ENCODE peak calls at places on chromosomes 4 and X, in four cellular contexts. One of them, this sample, is unnamed.

GRCh38 chr4:148444296-148445070 is 2.3 kb upstream of the NR3C2 start:
- DNase-seq in trophoblast cell: peak; percentile 69
- DNase-seq in H9: peak; percentile 46
- DNase-seq in IMR-90: no peak
- DNase-seq in this sample: peak; percentile 48

GRCh38 chr4:6233943-6234342 is 33.6 kb upstream of the JAKMIP1 start:
- DNase-seq in H9: no peak
- DNase-seq in IMR-90: no peak
- DNase-seq in trophoblast cell: no peak
- DNase-seq in this sample: no peak

GRCh38 chrX:21929209-21929608 is 11.3 kb upstream of the SMS start:
- DNase-seq in IMR-90: no peak
- DNase-seq in trophoblast cell: no peak
- DNase-seq in H9: no peak
- DNase-seq in this sample: no peak

GRCh38 chr4:144787365-144788263 is 141.7 kb downstream of the HHIP start:
- DNase-seq in IMR-90: peak; percentile 49
- DNase-seq in H9: no peak
- DNase-seq in trophoblast cell: peak; percentile 65
- DNase-seq in this sample: peak; percentile 23

GRCh38 chr4:159227378-159227777 is 124.5 kb downstream of the RAPGEF2 start:
- DNase-seq in trophoblast cell: no peak
- DNase-seq in H9: no peak
- DNase-seq in IMR-90: peak; percentile 39
- DNase-seq in this sample: no peak

GRCh38 chr4:8508731-8509130 is 68.2 kb downstream of the TRMT44 start:
- DNase-seq in trophoblast cell: no peak
- DNase-seq in IMR-90: no peak
- DNase-seq in H9: no peak
- DNase-seq in this sample: no peak

GRCh38 chrX:131987252-131987651 is 35.9 kb upstream of the STK26 start:
- DNase-seq in H9: no peak
- DNase-seq in trophoblast cell: peak; percentile 21
- DNase-seq in IMR-90: no peak
- DNase-seq in this sample: no peak

GRCh38 chr4:173332021-173332487 is 2.1 kb downstream of the HMGB2 start:
- DNase-seq in IMR-90: peak; percentile 16
- DNase-seq in trophoblast cell: no peak
- DNase-seq in H9: no peak
- DNase-seq in this sample: no peak

GRCh38 chrX:25052798-25053534 is 37.2 kb upstream of the ARX start:
- DNase-seq in IMR-90: no peak
- DNase-seq in H9: peak; percentile 59
- DNase-seq in trophoblast cell: peak; percentile 37
- DNase-seq in this sample: no peak

GRCh38 chrX:65575024-65575423 is 40.4 kb upstream of the LAS1L start:
- DNase-seq in trophoblast cell: no peak
- DNase-seq in H9: no peak
- DNase-seq in IMR-90: peak; percentile 33
- DNase-seq in this sample: no peak

GRCh38 chr4:123699823-123700822 is 303.5 kb downstream of the SPRY1 start:
- DNase-seq in H9: no peak
- DNase-seq in trophoblast cell: peak; percentile 75
- DNase-seq in IMR-90: peak; percentile 93
- DNase-seq in this sample: no peak
- H2BK5ac ChIP-seq in H9: no peak overlapping the region
- H2BK5ac ChIP-seq in trophoblast cell: peak overlapping the region; percentile 64
- H2BK5ac ChIP-seq in IMR-90: peak overlapping the region; percentile 97
- H2BK5ac ChIP-seq in this sample: no peak overlapping the region

GRCh38 chrX:143486105-143486504 is 31.2 kb downstream of the SPANXN3 start:
- DNase-seq in H9: no peak
- DNase-seq in IMR-90: no peak
- DNase-seq in trophoblast cell: no peak
- DNase-seq in this sample: no peak
- H3K27me3 ChIP-seq in H9: no peaks in the 10 kb centered on the region
- H3K27me3 ChIP-seq in IMR-90: no peaks in the 10 kb centered on the region
- H3K27me3 ChIP-seq in trophoblast cell: no peaks in the 10 kb centered on the region
- H3K27me3 ChIP-seq in this sample: no peaks in the 10 kb centered on the region

GRCh38 chrX:39760930-39761329 is 336.8 kb downstream of the BCOR start:
- DNase-seq in IMR-90: no peak
- DNase-seq in trophoblast cell: no peak
- DNase-seq in H9: no peak
- DNase-seq in this sample: no peak
- H2BK5ac ChIP-seq in IMR-90: no peak overlapping the region
- H2BK5ac ChIP-seq in trophoblast cell: no peak overlapping the region
- H2BK5ac ChIP-seq in H9: no peak overlapping the region
- H2BK5ac ChIP-seq in this sample: no peak overlapping the region

DNA sequence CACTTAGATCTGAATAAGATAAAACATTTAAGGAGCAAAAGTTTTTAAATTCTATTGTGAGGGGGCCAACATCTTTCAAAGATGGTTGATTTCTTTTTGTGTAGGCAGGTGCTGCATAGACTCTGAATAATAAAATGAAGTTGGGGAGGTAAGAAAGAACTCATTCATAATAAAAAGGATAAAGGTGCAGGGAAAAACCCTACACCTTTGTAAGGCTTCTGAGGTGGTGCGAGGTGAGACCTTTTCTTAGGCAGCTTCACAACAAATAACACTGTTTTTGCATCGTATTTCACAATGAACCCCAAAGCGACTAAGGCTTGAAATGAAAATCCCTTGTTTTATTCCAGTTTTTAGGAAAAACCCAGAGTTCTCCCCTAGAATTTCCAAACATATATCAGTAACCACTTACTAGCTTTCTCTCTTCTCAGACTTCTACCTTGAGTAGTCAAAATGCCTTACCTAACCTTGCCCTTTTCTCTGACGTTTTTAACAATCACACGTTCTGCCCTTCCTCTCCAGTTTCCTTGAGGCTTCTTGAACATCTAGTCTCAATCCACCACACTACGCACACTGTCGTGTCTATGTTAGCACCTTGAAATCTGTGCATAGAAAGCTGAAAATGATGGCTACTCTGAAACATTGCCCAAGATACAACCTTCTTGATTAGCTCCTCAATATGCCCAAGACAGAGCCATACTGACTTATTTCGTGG is 30.2 kb downstream of the MAML3 start:
- DNase-seq in IMR-90: no peak
- DNase-seq in trophoblast cell: no peak
- DNase-seq in H9: no peak
- DNase-seq in this sample: no peak
- H3K27me3 ChIP-seq in IMR-90: no peaks in the 10 kb centered on the region
- H3K27me3 ChIP-seq in trophoblast cell: no peaks in the 10 kb centered on the region
- H3K27me3 ChIP-seq in H9: no peaks in the 10 kb centered on the region
- H3K27me3 ChIP-seq in this sample: no peaks in the 10 kb centered on the region

GRCh38 chr4:188400456-188400855 is 261.2 kb downstream of the TRIML1 start:
- DNase-seq in trophoblast cell: no peak
- DNase-seq in IMR-90: no peak
- DNase-seq in H9: no peak
- DNase-seq in this sample: no peak
- H2BK5ac ChIP-seq in trophoblast cell: peak overlapping the region; percentile 34
- H2BK5ac ChIP-seq in IMR-90: no peak overlapping the region
- H2BK5ac ChIP-seq in H9: no peak overlapping the region
- H2BK5ac ChIP-seq in this sample: no peak overlapping the region

GRCh38 chr4:165873298-165874071 is 448 bp downstream of the TLL1 start:
- DNase-seq in trophoblast cell: peak; percentile 61
- DNase-seq in IMR-90: no peak
- DNase-seq in H9: peak; percentile 48
- DNase-seq in this sample: peak; percentile 48
- H3K27me3 ChIP-seq in trophoblast cell: peaks cover 28% of the 10 kb centered on the region
- H3K27me3 ChIP-seq in IMR-90: peaks cover 4% of the 10 kb centered on the region
- H3K27me3 ChIP-seq in H9: peaks cover 27% of the 10 kb centered on the region
- H3K27me3 ChIP-seq in this sample: peaks cover 35% of the 10 kb centered on the region

GRCh38 chrX:39477438-39478120 is 620.2 kb downstream of the BCOR start:
- DNase-seq in trophoblast cell: peak; percentile 87
- DNase-seq in IMR-90: no peak
- DNase-seq in H9: peak; percentile 88
- DNase-seq in this sample: no peak

GRCh38 chrX:39473812-39474211 is 623.9 kb downstream of the BCOR start:
- DNase-seq in trophoblast cell: no peak
- DNase-seq in H9: no peak
- DNase-seq in IMR-90: no peak
- DNase-seq in this sample: no peak

GRCh38 chrX:39475372-39475771 is 622.4 kb downstream of the BCOR start:
- DNase-seq in H9: no peak
- DNase-seq in IMR-90: no peak
- DNase-seq in trophoblast cell: no peak
- DNase-seq in this sample: no peak

GRCh38 chrX:39477031-39477430 is 620.7 kb downstream of the BCOR start:
- DNase-seq in trophoblast cell: no peak
- DNase-seq in IMR-90: no peak
- DNase-seq in H9: no peak
- DNase-seq in this sample: no peak

GRCh38 chrX:39476596-39476995 is 621.2 kb downstream of the BCOR start:
- DNase-seq in IMR-90: no peak
- DNase-seq in H9: peak; percentile 33
- DNase-seq in trophoblast cell: no peak
- DNase-seq in this sample: no peak
- H2BK5ac ChIP-seq in IMR-90: no peak overlapping the region
- H2BK5ac ChIP-seq in H9: no peak overlapping the region
- H2BK5ac ChIP-seq in trophoblast cell: no peak overlapping the region
- H2BK5ac ChIP-seq in this sample: no peak overlapping the region

GRCh38 chrX:139093201-139093600 is 381.7 kb upstream of the FGF13 start:
- DNase-seq in H9: no peak
- DNase-seq in IMR-90: no peak
- DNase-seq in trophoblast cell: no peak
- DNase-seq in this sample: no peak

GRCh38 chrX:139091878-139092277 is 380.4 kb upstream of the FGF13 start:
- DNase-seq in H9: no peak
- DNase-seq in trophoblast cell: no peak
- DNase-seq in IMR-90: no peak
- DNase-seq in this sample: no peak

GRCh38 chrX:139091086-139091485 is 379.6 kb upstream of the FGF13 start:
- DNase-seq in IMR-90: no peak
- DNase-seq in H9: no peak
- DNase-seq in trophoblast cell: no peak
- DNase-seq in this sample: no peak

DNA sequence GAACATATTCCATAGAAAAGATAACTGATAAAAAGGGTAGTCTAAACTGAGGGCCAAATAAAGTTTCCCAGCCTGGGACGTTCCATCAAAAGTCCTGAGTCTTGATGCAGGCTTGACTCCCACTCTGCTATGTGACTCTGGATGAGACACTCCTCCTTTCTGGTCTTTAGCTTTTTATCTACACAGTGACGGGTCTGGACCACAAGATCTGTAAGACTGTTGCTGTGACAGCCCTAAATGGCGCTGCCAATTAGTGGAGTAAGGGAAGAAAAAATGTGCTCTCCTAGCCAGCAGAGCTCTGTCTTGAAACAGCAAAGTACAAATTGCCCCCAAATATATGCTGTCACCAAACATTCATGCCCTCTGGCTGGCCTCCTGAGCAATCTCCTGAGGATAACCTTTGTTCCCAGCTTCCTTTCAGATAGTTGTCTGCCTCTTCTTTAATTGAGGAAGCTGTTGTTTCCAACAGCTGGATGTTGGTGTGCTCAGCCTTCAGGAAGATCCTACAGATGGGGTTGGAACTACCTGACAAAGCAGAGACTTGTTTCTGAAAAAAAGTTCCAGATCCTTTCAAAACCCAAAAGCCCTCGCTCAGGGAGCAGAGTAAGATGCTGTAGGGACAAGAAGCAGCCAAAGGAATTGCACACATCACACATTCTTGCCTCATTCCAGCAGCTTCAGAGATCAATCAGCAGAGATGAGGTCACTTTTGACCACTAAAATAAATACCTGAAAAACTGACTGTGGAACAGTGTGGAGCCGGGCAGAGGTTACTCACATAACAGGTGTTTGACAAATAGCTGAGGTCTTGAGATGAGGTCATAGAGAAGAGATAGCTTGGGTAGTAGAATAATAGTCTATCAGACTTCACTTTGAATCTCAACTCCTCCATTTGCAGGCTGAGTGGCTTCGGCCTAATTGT is 383.4 kb upstream of the FGF13 start:
- DNase-seq in IMR-90: no peak
- DNase-seq in H9: no peak
- DNase-seq in trophoblast cell: peak; percentile 12
- DNase-seq in this sample: no peak
- H3K27me3 ChIP-seq in IMR-90: no peaks in the 10 kb centered on the region
- H3K27me3 ChIP-seq in H9: no peaks in the 10 kb centered on the region
- H3K27me3 ChIP-seq in trophoblast cell: no peaks in the 10 kb centered on the region
- H3K27me3 ChIP-seq in this sample: no peaks in the 10 kb centered on the region